ENCODE peak calls at places on chromosomes 4 and X, in six cellular contexts. One of them, this sample, is unnamed.

GRCh38 chr4:152265149-152265621 is 270.7 kb downstream of the FBXW7 start:
- DNase-seq in transverse colon: no peak
- DNase-seq in heart right ventricle: no peak
- DNase-seq in CD8-positive, alpha-beta memory T cell: no peak
- DNase-seq in GM23338: no peak
- DNase-seq in ascending aorta: no peak
- DNase-seq in this sample: no peak

GRCh38 chr4:11511321-11511720 is 82.6 kb upstream of the HS3ST1 start:
- DNase-seq in transverse colon: no peak
- DNase-seq in heart right ventricle: no peak
- DNase-seq in CD8-positive, alpha-beta memory T cell: no peak
- DNase-seq in GM23338: no peak
- DNase-seq in ascending aorta: no peak
- DNase-seq in this sample: no peak

GRCh38 chrX:100999451-100999850 is 29.9 kb downstream of the ARL13A start:
- DNase-seq in transverse colon: no peak
- DNase-seq in heart right ventricle: no peak
- DNase-seq in CD8-positive, alpha-beta memory T cell: no peak
- DNase-seq in GM23338: no peak
- DNase-seq in ascending aorta: no peak
- DNase-seq in this sample: no peak

GRCh38 chrX:56564182-56564885 is 907 bp downstream of the UBQLN2 start:
- DNase-seq in transverse colon: peak
- DNase-seq in heart right ventricle: peak
- DNase-seq in CD8-positive, alpha-beta memory T cell: no peak
- DNase-seq in GM23338: peak
- DNase-seq in ascending aorta: no peak
- DNase-seq in this sample: no peak

GRCh38 chr4:20773144-20773997 is 73.1 kb downstream of the PACRGL start:
- DNase-seq in transverse colon: peak
- DNase-seq in heart right ventricle: no peak
- DNase-seq in CD8-positive, alpha-beta memory T cell: no peak
- DNase-seq in GM23338: peak
- DNase-seq in ascending aorta: no peak
- DNase-seq in this sample: peak

GRCh38 chr4:145829629-145830395 is 108.8 kb downstream of the ZNF827 start:
- DNase-seq in transverse colon: no peak
- DNase-seq in heart right ventricle: no peak
- DNase-seq in CD8-positive, alpha-beta memory T cell: no peak
- DNase-seq in GM23338: no peak
- DNase-seq in ascending aorta: no peak
- DNase-seq in this sample: no peak

GRCh38 chr4:149708513-149709175 is 107.0 kb downstream of the IQCM start:
- DNase-seq in transverse colon: no peak
- DNase-seq in heart right ventricle: no peak
- DNase-seq in CD8-positive, alpha-beta memory T cell: no peak
- DNase-seq in GM23338: no peak
- DNase-seq in ascending aorta: no peak
- DNase-seq in this sample: no peak

GRCh38 chr4:40255722-40256281 is 59.0 kb downstream of the RHOH start:
- DNase-seq in transverse colon: no peak
- DNase-seq in heart right ventricle: no peak
- DNase-seq in CD8-positive, alpha-beta memory T cell: no peak
- DNase-seq in GM23338: no peak
- DNase-seq in ascending aorta: no peak
- DNase-seq in this sample: peak

GRCh38 chr4:30208731-30209435 is 511.3 kb upstream of the PCDH7 start:
- DNase-seq in transverse colon: no peak
- DNase-seq in heart right ventricle: no peak
- DNase-seq in CD8-positive, alpha-beta memory T cell: no peak
- DNase-seq in GM23338: no peak
- DNase-seq in ascending aorta: no peak
- DNase-seq in this sample: peak

GRCh38 chr4:125677665-125678307 is 363.0 kb downstream of the FAT4 start:
- DNase-seq in transverse colon: no peak
- DNase-seq in heart right ventricle: no peak
- DNase-seq in CD8-positive, alpha-beta memory T cell: no peak
- DNase-seq in GM23338: no peak
- DNase-seq in ascending aorta: no peak
- DNase-seq in this sample: no peak

GRCh38 chr4:128916832-128917231 is 107.3 kb downstream of the JADE1 start:
- DNase-seq in transverse colon: peak
- DNase-seq in heart right ventricle: no peak
- DNase-seq in CD8-positive, alpha-beta memory T cell: no peak
- DNase-seq in GM23338: no peak
- DNase-seq in ascending aorta: peak
- DNase-seq in this sample: no peak

GRCh38 chr4:107603430-107603829 is 116.6 kb downstream of the PAPSS1 start:
- DNase-seq in transverse colon: peak
- DNase-seq in heart right ventricle: no peak
- DNase-seq in CD8-positive, alpha-beta memory T cell: no peak
- DNase-seq in GM23338: no peak
- DNase-seq in ascending aorta: no peak
- DNase-seq in this sample: no peak

GRCh38 chrX:13778916-13779315 is 38.0 kb downstream of the GPM6B start:
- DNase-seq in transverse colon: no peak
- DNase-seq in heart right ventricle: no peak
- DNase-seq in CD8-positive, alpha-beta memory T cell: no peak
- DNase-seq in GM23338: peak
- DNase-seq in ascending aorta: no peak
- DNase-seq in this sample: no peak

GRCh38 chr4:169080970-169081369 is 70.9 kb upstream of the CBR4 start:
- DNase-seq in transverse colon: no peak
- DNase-seq in heart right ventricle: no peak
- DNase-seq in CD8-positive, alpha-beta memory T cell: no peak
- DNase-seq in GM23338: no peak
- DNase-seq in ascending aorta: no peak
- DNase-seq in this sample: peak

GRCh38 chr4:8387615-8388266 is 52.8 kb downstream of the ACOX3 start:
- DNase-seq in transverse colon: no peak
- DNase-seq in heart right ventricle: no peak
- DNase-seq in CD8-positive, alpha-beta memory T cell: no peak
- DNase-seq in GM23338: no peak
- DNase-seq in ascending aorta: no peak
- DNase-seq in this sample: no peak

GRCh38 chrX:118634336-118634735 is 93.1 kb upstream of the IL13RA1 start:
- DNase-seq in transverse colon: no peak
- DNase-seq in heart right ventricle: no peak
- DNase-seq in CD8-positive, alpha-beta memory T cell: no peak
- DNase-seq in GM23338: no peak
- DNase-seq in ascending aorta: no peak
- DNase-seq in this sample: no peak

GRCh38 chr4:165324203-165324917 is 3.1 kb upstream of the MSMO1 start:
- DNase-seq in transverse colon: no peak
- DNase-seq in heart right ventricle: no peak
- DNase-seq in CD8-positive, alpha-beta memory T cell: no peak
- DNase-seq in GM23338: no peak
- DNase-seq in ascending aorta: no peak
- DNase-seq in this sample: no peak

GRCh38 chr4:165326831-165327210 is 648 bp upstream of the MSMO1 start:
- DNase-seq in transverse colon: peak
- DNase-seq in heart right ventricle: no peak
- DNase-seq in CD8-positive, alpha-beta memory T cell: no peak
- DNase-seq in GM23338: peak
- DNase-seq in ascending aorta: no peak
- DNase-seq in this sample: no peak

GRCh38 chr4:165324918-165325304 is 2.6 kb upstream of the MSMO1 start:
- DNase-seq in transverse colon: no peak
- DNase-seq in heart right ventricle: no peak
- DNase-seq in CD8-positive, alpha-beta memory T cell: no peak
- DNase-seq in GM23338: no peak
- DNase-seq in ascending aorta: no peak
- DNase-seq in this sample: no peak

GRCh38 chr4:165327211-165328100 is at the start of gene MSMO1:
- DNase-seq in transverse colon: peak
- DNase-seq in heart right ventricle: peak
- DNase-seq in CD8-positive, alpha-beta memory T cell: peak
- DNase-seq in GM23338: peak
- DNase-seq in ascending aorta: peak
- DNase-seq in this sample: peak

DNA sequence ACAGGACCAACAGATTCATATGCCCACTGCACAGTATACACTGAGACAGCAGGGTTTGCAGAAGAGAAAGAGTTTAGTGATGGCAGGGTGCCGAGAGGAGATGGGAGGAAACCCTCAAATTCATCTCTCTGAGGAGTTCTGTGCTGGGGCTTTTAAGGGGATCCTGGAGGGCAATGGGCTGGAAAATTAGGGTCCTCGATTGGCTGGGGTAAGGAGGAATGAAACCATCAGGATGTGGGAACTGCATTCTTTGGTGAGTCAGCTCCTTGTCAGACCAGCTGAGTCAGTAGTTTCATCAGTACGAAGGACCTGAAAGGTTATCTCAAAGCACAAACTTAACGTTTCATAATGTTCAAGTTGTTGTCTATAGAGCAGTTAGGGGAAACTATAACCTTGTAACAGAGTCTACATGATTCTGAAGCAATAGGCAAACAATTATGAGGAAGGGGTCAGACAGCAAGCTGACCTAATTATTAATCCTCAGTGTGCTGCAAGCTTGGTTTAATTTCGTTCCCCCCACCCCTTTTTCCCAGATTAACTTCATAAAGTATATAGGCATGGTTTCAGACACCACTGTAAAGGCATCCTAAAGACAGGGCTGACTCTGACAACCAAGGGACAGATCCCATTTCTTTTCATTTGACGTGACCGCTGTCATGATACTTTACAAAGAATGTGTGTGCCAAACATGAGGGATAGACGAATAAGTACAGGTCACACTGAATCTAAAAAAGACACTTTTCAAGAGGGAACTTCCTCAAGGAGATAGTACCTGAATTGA is 1.5 kb upstream of the MSMO1 start:
- DNase-seq in transverse colon: no peak
- DNase-seq in heart right ventricle: no peak
- DNase-seq in CD8-positive, alpha-beta memory T cell: no peak
- DNase-seq in GM23338: peak
- DNase-seq in ascending aorta: no peak
- DNase-seq in this sample: peak
- H3K4me3 ChIP-seq in transverse colon: no peak
- H3K4me3 ChIP-seq in heart right ventricle: no peak
- H3K4me3 ChIP-seq in CD8-positive, alpha-beta memory T cell: peak
- H3K4me3 ChIP-seq in GM23338: peak
- H3K4me3 ChIP-seq in ascending aorta: peak
- H3K4me3 ChIP-seq in this sample: peak

GRCh38 chrX:1029494-1029893 is 183.0 kb downstream of the CRLF2 start:
- DNase-seq in transverse colon: no peak
- DNase-seq in heart right ventricle: no peak
- DNase-seq in CD8-positive, alpha-beta memory T cell: no peak
- DNase-seq in GM23338: no peak
- DNase-seq in ascending aorta: no peak
- DNase-seq in this sample: no peak

GRCh38 chrX:1027680-1028079 is 184.8 kb downstream of the CRLF2 start:
- DNase-seq in transverse colon: no peak
- DNase-seq in heart right ventricle: no peak
- DNase-seq in CD8-positive, alpha-beta memory T cell: no peak
- DNase-seq in GM23338: no peak
- DNase-seq in ascending aorta: no peak
- DNase-seq in this sample: no peak

GRCh38 chrX:1026263-1027015 is 186.0 kb downstream of the CRLF2 start:
- DNase-seq in transverse colon: no peak
- DNase-seq in heart right ventricle: no peak
- DNase-seq in CD8-positive, alpha-beta memory T cell: no peak
- DNase-seq in GM23338: no peak
- DNase-seq in ascending aorta: no peak
- DNase-seq in this sample: no peak

GRCh38 chrX:1025413-1025812 is 187.0 kb downstream of the CRLF2 start:
- DNase-seq in transverse colon: no peak
- DNase-seq in heart right ventricle: no peak
- DNase-seq in CD8-positive, alpha-beta memory T cell: no peak
- DNase-seq in GM23338: no peak
- DNase-seq in ascending aorta: no peak
- DNase-seq in this sample: no peak

GRCh38 chrX:1027133-1027532 is 185.3 kb downstream of the CRLF2 start:
- DNase-seq in transverse colon: no peak
- DNase-seq in heart right ventricle: no peak
- DNase-seq in CD8-positive, alpha-beta memory T cell: no peak
- DNase-seq in GM23338: no peak
- DNase-seq in ascending aorta: no peak
- DNase-seq in this sample: no peak
- H3K4me3 ChIP-seq in transverse colon: no peak
- H3K4me3 ChIP-seq in heart right ventricle: no peak
- H3K4me3 ChIP-seq in CD8-positive, alpha-beta memory T cell: no peak
- H3K4me3 ChIP-seq in GM23338: no peak
- H3K4me3 ChIP-seq in ascending aorta: no peak
- H3K4me3 ChIP-seq in this sample: no peak

DNA sequence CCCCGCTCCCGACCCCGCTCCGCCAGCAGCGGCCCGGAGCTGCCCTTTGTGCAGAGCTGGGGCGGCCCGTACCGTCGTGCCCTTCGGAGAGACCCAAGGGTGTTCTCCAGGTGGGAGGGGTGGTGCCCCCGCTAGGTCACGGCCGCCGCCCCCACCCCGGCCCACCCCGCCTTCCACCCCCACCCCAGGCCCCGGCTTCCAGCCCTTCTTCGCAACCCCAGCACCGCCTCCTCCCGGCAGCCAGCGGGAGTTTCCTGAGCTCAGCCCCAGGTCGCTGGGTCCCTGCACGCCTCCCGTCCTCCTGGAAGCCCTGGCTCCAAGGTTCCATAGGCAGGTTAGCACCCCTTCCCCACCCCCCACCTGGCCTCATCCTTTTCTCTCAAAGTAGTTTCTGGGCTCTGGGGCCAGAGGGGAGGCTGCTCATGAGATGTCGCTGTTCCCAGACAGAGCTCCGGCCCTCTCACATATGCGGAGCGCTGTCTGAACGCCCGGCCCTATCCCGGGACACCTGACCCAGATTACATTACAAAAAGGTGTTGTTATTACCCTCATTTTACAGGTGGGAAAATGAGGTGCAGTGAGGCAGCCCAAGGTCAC is 25.2 kb upstream of the FGFR3 start:
- DNase-seq in transverse colon: peak
- DNase-seq in heart right ventricle: no peak
- DNase-seq in CD8-positive, alpha-beta memory T cell: no peak
- DNase-seq in GM23338: peak
- DNase-seq in ascending aorta: no peak
- DNase-seq in this sample: no peak
- H3K4me3 ChIP-seq in transverse colon: no peak
- H3K4me3 ChIP-seq in heart right ventricle: peak
- H3K4me3 ChIP-seq in CD8-positive, alpha-beta memory T cell: no peak
- H3K4me3 ChIP-seq in GM23338: peak
- H3K4me3 ChIP-seq in ascending aorta: peak
- H3K4me3 ChIP-seq in this sample: peak

DNA sequence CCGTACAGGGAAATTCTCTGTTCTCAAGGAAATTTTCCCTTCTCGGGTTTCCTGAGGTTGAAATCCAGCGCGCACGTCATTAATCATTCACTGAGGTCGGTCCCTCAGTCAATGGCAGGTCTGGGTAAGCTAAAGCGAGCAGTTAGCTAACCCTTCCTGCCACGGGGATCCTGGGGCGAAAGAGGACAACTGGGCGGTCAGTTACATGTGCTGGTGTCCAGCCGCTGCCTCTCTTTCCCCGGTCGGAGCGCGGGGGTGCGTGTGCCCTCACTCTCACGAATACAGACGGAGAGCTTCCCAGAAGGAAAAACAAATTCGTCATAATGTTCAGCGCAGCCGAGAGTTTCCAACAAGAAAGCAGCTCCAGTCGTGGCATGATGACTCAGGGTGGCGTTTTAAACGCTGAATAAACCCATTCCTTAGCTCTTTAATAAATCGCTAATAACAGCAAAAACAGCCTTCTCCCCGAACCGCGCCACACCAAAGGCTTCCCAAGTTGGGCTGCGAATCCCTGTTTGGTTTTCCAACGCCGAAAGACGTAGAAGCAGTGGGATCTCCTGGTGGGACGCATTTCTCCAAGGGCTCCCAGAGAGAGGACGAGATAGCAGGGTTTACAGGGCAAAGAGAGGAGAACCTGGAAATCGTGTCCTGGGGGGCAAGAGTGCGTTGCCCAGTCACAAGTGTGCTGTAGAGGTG is 745 bp upstream of the FGF5 start:
- DNase-seq in transverse colon: no peak
- DNase-seq in heart right ventricle: no peak
- DNase-seq in CD8-positive, alpha-beta memory T cell: no peak
- DNase-seq in GM23338: peak
- DNase-seq in ascending aorta: no peak
- DNase-seq in this sample: peak
- H3K4me3 ChIP-seq in transverse colon: peak
- H3K4me3 ChIP-seq in heart right ventricle: peak
- H3K4me3 ChIP-seq in CD8-positive, alpha-beta memory T cell: no peak
- H3K4me3 ChIP-seq in GM23338: peak
- H3K4me3 ChIP-seq in ascending aorta: peak
- H3K4me3 ChIP-seq in this sample: peak